ENCODE peak calls at places on chromosome 20, in four cellular contexts. C, X, D and B are unnamed samples.

GRCh38 chr20:13322198-13322597 is 101.1 kb downstream of the ISM1 start:
- DNase-seq in C (no peak), X (no peak), D (no peak), B (no peak)

GRCh38 chr20:43397147-43397546 is 60.5 kb upstream of the SRSF6 start:
- DNase-seq in C (no peak), X (no peak), D (no peak), B (no peak)

GRCh38 chr20:11686900-11687543 is 230.7 kb upstream of the BTBD3 start:
- DNase-seq in C (no peak), X (no peak), D (peak), B (peak)

GRCh38 chr20:47320990-47321805 is 35.3 kb downstream of the ZMYND8 start:
- DNase-seq in C (peak), X (no peak), D (no peak), B (no peak)

GRCh38 chr20:56447227-56447626 is 21.2 kb upstream of the RTF2 start:
- DNase-seq in C (no peak), X (no peak), D (no peak), B (no peak)

GRCh38 chr20:53074811-53075314 is 102.7 kb downstream of the TSHZ2 start:
- DNase-seq in C (no peak), X (no peak), D (no peak), B (no peak)

GRCh38 chr20:54215157-54215789 is 7.4 kb downstream of the PFDN4 start:
- DNase-seq in C (no peak), X (no peak), D (no peak), B (no peak)

GRCh38 chr20:5191829-5192569 is 65.2 kb downstream of the CDS2 start:
- DNase-seq in C (peak), X (no peak), D (no peak), B (no peak)

GRCh38 chr20:3890410-3890751 is 1.2 kb downstream of the PANK2 start:
- DNase-seq in C (no peak), X (no peak), D (no peak), B (no peak)

GRCh38 chr20:19932170-19932667 is 84.9 kb upstream of the NAA20 start:
- DNase-seq in C (no peak), X (no peak), D (no peak), B (no peak)

GRCh38 chr20:49999329-49999728 is 16.5 kb downstream of the SNAI1 start:
- DNase-seq in C (no peak), X (no peak), D (no peak), B (no peak)

GRCh38 chr20:25269833-25270170 is 21.9 kb downstream of the PYGB start:
- DNase-seq in C (no peak), X (peak), D (peak), B (peak)

GRCh38 chr20:48400009-48400408 is 427.8 kb downstream of the PREX1 start:
- DNase-seq in C (no peak), X (no peak), D (no peak), B (no peak)

GRCh38 chr20:19137641-19138040 is 74.8 kb upstream of the SLC24A3 start:
- DNase-seq in C (no peak), X (no peak), D (no peak), B (no peak)

DNA sequence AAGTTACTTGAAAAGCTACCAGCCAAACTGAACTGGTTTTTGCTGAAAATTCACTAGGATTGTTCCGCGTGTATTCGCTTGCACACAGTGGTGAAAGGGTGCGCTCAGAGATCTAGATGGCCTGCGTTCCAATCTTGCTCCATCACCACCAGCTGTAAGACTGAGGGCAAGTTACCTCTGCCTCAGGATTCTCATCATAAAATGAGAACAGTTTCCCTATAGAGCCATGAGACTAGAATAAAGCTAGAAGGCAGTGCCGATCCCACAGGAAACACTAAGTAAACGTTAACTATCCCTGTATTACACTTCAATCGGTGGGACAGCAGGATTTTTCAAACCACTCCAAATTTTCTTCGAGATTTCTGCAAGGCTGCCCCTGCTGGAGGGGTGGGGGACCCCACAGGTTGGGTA is 838 bp downstream of the AHCY start:
- DNase-seq in C (no peak), X (no peak), D (no peak), B (no peak)
- TF ChIP-seq CTCF in C (peak), X (no peak), D (no peak), B (no peak)

GRCh38 chr20:23343590-23343989 is 7.0 kb upstream of the NXT1 start:
- DNase-seq in C (no peak), X (no peak), D (no peak), B (no peak)
- TF ChIP-seq CTCF in C (no peak), X (no peak), D (no peak), B (no peak)

GRCh38 chr20:45545754-45546453 is 1.3 kb downstream of the EPPIN start:
- DNase-seq in C (no peak), X (no peak), D (no peak), B (no peak)
- TF ChIP-seq CTCF in C (peak), X (peak), D (peak), B (peak)

GRCh38 chr20:36440370-36441026 is 100.8 kb upstream of the MYL9 start:
- DNase-seq in C (no peak), X (no peak), D (no peak), B (no peak)

GRCh38 chr20:36439040-36439730 is 102.1 kb upstream of the MYL9 start:
- DNase-seq in C (peak), X (peak), D (peak), B (peak)

GRCh38 chr20:36441416-36441815 is 99.9 kb upstream of the MYL9 start:
- DNase-seq in C (peak), X (no peak), D (no peak), B (no peak)

GRCh38 chr20:36441027-36441414 is 100.3 kb upstream of the MYL9 start:
- DNase-seq in C (no peak), X (no peak), D (no peak), B (no peak)

DNA sequence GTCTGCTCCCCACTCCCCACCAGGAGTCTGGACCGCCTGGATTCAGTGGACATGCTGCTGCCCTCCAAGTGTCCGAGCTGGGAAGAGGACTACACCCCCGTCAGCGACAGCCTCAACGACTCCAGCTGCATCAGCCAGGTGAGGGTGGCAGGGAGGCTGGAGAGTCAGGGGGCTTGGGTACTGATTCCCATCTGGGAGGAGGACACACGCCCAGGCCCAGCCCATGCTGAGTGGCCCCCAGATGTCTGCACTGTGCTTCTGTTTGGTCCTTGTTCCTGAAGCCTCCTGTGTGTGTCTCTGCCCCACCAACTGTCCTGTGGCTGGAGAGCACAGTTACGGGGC is 101.6 kb upstream of the MYL9 start:
- DNase-seq in C (no peak), X (no peak), D (no peak), B (no peak)
- TF ChIP-seq CTCF in C (no peak), X (no peak), D (peak), B (no peak)

GRCh38 chr20:59677586-59677985 is 73.2 kb downstream of the PHACTR3 start:
- DNase-seq in C (no peak), X (no peak), D (no peak), B (no peak)
- TF ChIP-seq CTCF in C (no peak), X (no peak), D (no peak), B (no peak)

GRCh38 chr20:63441777-63442493 is 30.5 kb downstream of the KCNQ2 start:
- DNase-seq in C (peak), X (no peak), D (peak), B (no peak)
- TF ChIP-seq CTCF in C (no peak), X (no peak), D (peak), B (peak)

DNA sequence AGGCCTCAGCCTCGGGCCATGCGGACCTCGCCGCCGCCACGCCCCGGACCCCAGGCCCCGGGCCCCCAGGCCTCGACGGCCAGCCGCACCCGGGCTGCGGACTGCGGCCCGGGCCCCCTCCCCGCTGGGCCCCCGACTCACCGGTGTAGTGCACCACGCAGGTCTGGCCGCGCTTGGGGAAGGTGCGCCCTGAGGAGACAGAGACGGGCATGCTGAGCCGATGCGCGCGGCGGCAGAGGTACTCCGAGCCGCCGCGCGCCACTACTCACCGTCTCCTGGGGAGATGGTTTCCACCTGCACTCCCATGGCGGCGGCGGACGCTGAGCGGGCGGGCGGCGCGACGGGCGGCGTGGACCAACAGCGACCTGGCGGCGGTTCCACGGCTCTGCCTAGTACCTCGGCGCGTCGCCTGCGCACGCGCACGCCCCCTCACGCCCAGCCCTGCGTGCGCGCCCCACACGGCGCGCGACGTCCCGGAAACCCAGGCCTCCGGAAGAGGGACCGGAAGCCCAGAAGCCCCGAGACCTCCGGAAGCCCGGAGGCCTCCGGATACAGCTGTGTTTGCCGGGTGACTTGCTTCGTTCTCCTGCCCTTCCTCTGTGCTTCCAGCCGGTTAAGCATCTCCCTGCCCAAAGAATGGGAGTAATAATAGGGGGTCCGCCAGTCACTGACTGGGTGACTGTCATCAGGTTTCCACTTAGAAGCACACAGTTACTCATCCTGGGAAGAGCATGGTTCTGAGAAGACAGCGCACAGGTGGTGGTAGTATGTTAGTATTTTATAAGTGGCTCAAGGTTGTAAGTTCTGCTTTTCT is at the start of gene FKBP1A:
- DNase-seq in C (peak), X (peak), D (peak), B (peak)
- TF ChIP-seq CTCF in C (peak), X (no peak), D (peak), B (peak)

DNA sequence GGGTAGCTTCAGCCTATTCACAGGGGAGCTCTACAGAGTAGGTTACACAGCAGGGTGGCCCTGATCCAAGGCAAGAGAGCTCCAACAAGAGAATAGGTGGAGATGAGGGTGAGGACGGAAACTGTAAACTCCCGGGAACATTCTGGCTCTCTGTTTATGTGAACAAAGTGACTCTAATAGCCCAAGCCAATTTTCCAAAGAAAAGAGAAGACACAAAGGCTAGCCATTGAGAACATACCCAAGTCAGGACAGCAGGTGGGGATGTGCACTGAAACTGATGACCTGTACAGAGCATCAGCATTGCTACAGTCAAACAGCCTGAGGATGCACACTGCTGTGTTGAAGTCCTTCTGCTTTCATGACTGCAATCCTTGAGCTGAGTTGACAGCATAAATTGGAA is 136.0 kb upstream of the TOP1 start:
- DNase-seq in C (peak), X (no peak), D (no peak), B (no peak)
- TF ChIP-seq CTCF in C (no peak), X (no peak), D (no peak), B (no peak)

GRCh38 chr20:1533059-1533458 is 24.4 kb downstream of the SIRPD start:
- DNase-seq in C (no peak), X (no peak), D (no peak), B (no peak)
- TF ChIP-seq CTCF in C (no peak), X (no peak), D (no peak), B (no peak)

GRCh38 chr20:6832811-6833210 is 65.3 kb downstream of the BMP2 start:
- DNase-seq in C (no peak), X (no peak), D (no peak), B (no peak)

GRCh38 chr20:6831461-6831860 is 64.0 kb downstream of the BMP2 start:
- DNase-seq in C (no peak), X (no peak), D (no peak), B (no peak)

GRCh38 chr20:6827472-6827871 is 60.0 kb downstream of the BMP2 start:
- DNase-seq in C (no peak), X (no peak), D (no peak), B (no peak)

GRCh38 chr20:6828794-6829423 is 61.4 kb downstream of the BMP2 start:
- DNase-seq in C (peak), X (peak), D (peak), B (no peak)

GRCh38 chr20:6829510-6830116 is 62.1 kb downstream of the BMP2 start:
- DNase-seq in C (no peak), X (no peak), D (no peak), B (no peak)
- TF ChIP-seq CTCF in C (no peak), X (no peak), D (no peak), B (no peak)